ENCODE peak calls at places on chromosomes 4 and X, in four cellular contexts. R, V, G and X are unnamed samples.

GRCh38 chr4:140056015-140056414 is 98.0 kb downstream of the MAML3 start:
- DNase-seq in V (no peak), R (no peak), G (no peak), X (no peak)

GRCh38 chr4:155709878-155710277 is 43.2 kb downstream of the GUCY1A1 start:
- DNase-seq in V (no peak), G (no peak), R (no peak), X (no peak)

GRCh38 chr4:122456228-122457106 is at the start of gene IL2:
- DNase-seq in R (no peak), G (no peak), V (no peak), X (no peak)

GRCh38 chrX:30343206-30343605 is 34.0 kb upstream of the NR0B1 start:
- DNase-seq in G (no peak), V (peak; percentile 37), R (peak; percentile 31), X (no peak)

GRCh38 chrX:7568597-7568996 is 274.4 kb upstream of the VCX start:
- DNase-seq in R (no peak), V (no peak), G (no peak), X (no peak)

GRCh38 chrX:19532709-19533108 is 17.4 kb upstream of the MAP3K15 start:
- DNase-seq in G (no peak), V (no peak), R (no peak), X (no peak)

GRCh38 chrX:47321386-47321785 is 49.0 kb upstream of the ZNF157 start:
- DNase-seq in V (peak; percentile 84), G (peak; percentile 11), R (peak; percentile 93), X (peak; percentile 57)

GRCh38 chr4:178311992-178312391 is 869.8 kb upstream of the AGA start:
- DNase-seq in V (no peak), R (no peak), G (no peak), X (no peak)

GRCh38 chr4:70946944-70947343 is 44.8 kb downstream of the MOB1B start:
- DNase-seq in R (no peak), V (no peak), G (no peak), X (no peak)

GRCh38 chr4:74830928-74831327 is 36.6 kb upstream of the BTC start:
- DNase-seq in V (no peak), R (no peak), G (no peak), X (no peak)

GRCh38 chr4:18369561-18369960 is 348.0 kb upstream of the LCORL start:
- DNase-seq in V (no peak), R (no peak), G (no peak), X (no peak)

GRCh38 chr4:107616838-107617389 is 103.1 kb downstream of the PAPSS1 start:
- DNase-seq in R (no peak), G (no peak), V (no peak), X (no peak)

GRCh38 chrX:140274761-140275525 is 229.9 kb downstream of the SOX3 start:
- DNase-seq in V (no peak), R (peak; percentile 34), G (no peak), X (peak; percentile 32)

GRCh38 chr4:55397024-55397520 is 1.3 kb downstream of the TMEM165 start:
- DNase-seq in G (no peak), V (no peak), R (no peak), X (no peak)

GRCh38 chr4:45317276-45317675 is 590.9 kb upstream of the GNPDA2 start:
- DNase-seq in V (no peak), R (no peak), G (no peak), X (no peak)

GRCh38 chr4:10184051-10184450 is 67.5 kb upstream of the WDR1 start:
- DNase-seq in V (no peak), R (no peak), G (no peak), X (no peak)

GRCh38 chrX:73215263-73215662 is 612 bp upstream of the NAP1L2 start:
- DNase-seq in G (no peak), R (no peak), V (no peak), X (no peak)

GRCh38 chr4:15482346-15482745 is 12.7 kb downstream of the CC2D2A start:
- DNase-seq in G (no peak), V (no peak), R (no peak), X (no peak)

GRCh38 chr4:178309890-178310289 is 867.7 kb upstream of the AGA start:
- DNase-seq in V (no peak), R (no peak), G (no peak), X (no peak)

GRCh38 chrX:141902366-141902765 is 1.3 kb upstream of the MAGEC1 start:
- DNase-seq in G (no peak), R (no peak), V (no peak), X (no peak)

DNA sequence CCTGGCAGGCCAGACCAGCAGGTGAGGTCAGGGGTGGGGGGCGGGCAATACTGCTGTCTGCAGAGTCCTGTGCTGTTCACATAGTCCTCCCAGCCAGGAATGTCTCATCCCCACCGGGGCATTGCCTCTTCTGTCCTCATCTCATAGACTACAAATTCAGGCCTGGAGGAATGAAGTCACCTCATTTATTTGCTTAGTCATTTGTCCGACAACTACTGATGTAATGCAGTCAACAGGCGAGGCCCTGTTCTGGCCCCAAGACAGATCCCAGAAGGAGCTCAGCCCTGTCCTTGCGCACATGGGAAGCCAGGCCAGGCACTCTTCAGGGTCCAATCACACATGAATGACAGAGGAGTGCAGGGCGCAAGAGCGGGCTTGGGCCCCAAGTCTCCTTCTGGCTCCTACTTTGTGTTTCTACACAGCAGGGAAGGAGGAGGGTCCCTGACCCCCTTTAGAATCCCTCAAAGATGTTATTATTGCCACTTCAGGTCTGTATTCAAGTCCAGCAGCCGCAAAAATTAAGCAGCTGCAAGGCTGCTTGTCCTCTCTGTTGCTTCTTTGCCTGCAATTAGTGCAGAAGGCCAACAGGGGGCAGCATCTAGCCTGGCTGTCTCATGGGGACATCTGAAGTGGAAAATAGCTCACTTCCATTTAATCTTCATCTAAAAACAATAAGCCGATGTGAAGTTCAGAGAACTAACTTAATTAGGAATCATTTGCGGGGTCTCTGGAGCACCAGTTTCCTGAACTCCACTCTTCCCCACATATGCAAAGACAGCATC is 15.2 kb upstream of the HMX1 start:
- DNase-seq in V (no peak), G (no peak), R (no peak), X (no peak)
- H2BK12ac ChIP-seq in V (no peak overlapping the region), G (no peak overlapping the region), R (no peak overlapping the region), X (no peak overlapping the region)

DNA sequence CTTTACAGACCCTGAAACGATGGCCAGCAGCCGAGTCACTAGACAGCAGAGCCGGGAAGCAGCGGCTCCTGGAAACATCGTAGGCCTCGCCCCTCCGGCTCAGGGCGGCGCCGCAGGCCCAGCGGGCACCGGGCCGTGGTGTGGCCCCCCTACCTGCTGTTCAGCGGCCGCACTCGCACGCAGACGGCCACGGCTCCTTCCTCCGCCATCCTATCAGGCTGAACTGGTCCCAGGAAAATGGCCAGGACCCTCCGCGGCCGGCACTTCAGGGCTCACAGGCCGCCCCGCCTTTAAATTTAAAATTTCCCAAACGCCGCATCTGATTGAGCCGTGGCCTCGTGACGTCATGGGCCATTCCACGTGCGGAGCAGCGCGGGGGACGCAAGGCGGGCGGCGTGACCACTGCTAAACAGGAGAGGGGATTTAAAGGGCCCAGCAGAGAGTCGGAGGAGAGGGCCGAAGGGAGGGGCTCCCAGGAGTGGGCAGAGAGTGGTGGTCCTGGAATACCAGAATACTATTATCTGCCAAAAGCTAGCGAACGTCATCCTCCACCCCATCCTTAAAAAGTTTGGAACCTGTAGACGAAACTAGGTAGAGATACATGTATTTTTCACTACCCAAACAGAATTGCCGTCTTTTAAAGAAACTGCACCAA is at the start of gene CENPE:
- DNase-seq in R (peak; percentile 91), G (peak; percentile 71), V (peak; percentile 97), X (peak; percentile 90)
- H2BK120ac ChIP-seq in R (no peak within 1 kb of the TSS), G (peak within 1 kb of the TSS; percentile 73), V (peak within 1 kb of the TSS; percentile 28), X (no peak within 1 kb of the TSS)

GRCh38 chr4:52957220-52957686 is 95.1 kb downstream of the RASL11B start:
- DNase-seq in R (no peak), G (no peak), V (no peak), X (peak; percentile 48)
- H4K8ac ChIP-seq in R (no peak overlapping the region), G (no peak overlapping the region), V (no peak overlapping the region), X (no peak overlapping the region)

DNA sequence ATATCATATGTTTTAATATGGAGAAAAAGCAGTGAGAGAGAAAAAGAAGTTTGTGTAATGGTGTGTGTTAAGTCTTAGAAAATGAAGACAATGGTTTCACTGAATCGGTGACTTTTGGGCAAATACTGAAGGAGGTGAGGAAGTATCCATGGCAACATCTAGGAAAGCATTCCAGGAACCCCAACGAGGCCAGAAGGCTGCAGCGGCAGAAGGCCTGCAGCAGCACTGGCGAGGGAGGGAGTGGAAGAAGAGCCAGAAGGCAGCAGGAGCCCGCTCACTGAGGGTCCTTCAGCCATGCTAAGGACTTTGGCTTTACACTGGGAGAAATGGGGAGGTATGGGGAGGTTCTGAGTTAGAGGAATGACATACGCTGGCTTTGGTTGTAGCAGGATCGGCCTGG is 26.8 kb downstream of the COQ2 start:
- DNase-seq in R (no peak), G (no peak), V (no peak), X (no peak)
- H2BK12ac ChIP-seq in R (no peak overlapping the region), G (peak overlapping the region; percentile 43), V (no peak overlapping the region), X (no peak overlapping the region)

DNA sequence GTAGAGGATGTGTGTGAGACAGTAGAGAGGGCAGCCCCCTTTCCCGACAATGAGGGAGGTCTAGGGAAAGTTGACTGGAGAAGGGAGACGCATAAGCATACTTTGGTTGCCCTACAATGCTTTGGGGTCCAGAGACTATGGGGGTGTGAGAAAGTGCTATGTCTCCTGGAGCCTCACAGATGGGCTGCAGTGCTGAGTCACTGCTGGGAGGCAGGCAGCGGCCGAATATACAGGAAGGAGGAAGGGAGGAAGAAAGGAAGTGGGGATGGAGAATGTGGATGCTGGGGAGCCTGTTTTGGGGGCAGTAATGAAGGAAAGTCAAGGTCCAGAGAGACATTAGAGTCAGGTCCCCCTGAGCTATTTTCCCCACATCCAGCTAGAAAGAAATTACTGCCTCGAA is 12.7 kb downstream of the DRP2 start:
- DNase-seq in R (no peak), G (no peak), V (no peak), X (no peak)
- H2BK120ac ChIP-seq in R (no peak overlapping the region), G (no peak overlapping the region), V (no peak overlapping the region), X (no peak overlapping the region)

GRCh38 chrX:145190801-145191389 is 56.4 kb upstream of the SPANXN1 start:
- DNase-seq in G (no peak), R (no peak), V (no peak), X (no peak)
- H4K8ac ChIP-seq in G (no peak overlapping the region), R (no peak overlapping the region), V (no peak overlapping the region), X (no peak overlapping the region)

DNA sequence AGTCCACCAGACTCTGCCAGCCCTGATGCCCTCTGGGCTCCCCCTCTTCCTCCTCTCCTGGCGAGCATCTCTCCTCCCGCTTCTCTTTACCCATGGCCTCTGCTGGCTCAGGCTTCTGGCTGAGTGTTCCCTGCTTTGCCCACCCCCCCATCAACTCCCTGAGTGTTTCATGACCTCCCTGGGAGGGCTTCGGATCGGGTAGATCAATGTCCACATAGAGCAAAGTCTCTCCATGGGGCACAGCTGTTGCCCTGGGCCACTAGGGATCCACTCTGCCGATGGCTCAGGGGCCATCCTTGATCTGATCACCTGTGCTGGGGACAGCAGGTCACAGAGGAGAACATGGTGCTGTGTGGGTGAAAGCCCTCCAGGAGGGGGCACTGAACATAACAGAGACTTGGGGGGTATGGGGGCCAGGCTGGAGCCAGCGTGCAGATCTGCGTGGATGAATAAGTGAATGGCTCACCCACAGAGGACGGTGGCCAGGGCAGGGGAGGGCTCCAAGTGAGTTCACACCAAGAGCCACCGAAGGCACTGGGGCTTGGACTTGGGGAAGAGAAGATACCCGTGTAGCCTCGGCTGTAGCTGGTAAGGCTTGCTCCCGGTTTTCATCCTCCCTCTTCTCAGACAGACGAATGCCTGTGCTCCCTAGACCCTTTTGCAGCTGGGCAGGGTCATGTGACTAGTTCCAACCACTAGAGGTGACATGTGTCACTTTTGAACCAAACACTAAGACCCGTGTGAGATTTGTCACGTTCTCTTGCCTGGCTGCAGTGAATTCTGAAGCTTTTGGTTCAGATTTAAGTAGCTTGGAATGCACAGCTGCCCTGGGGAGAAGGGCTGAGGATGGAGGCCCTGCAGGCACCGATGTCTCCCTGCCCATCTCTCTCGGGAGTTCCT is 23.2 kb upstream of the AFAP1 start:
- DNase-seq in G (peak; percentile 64), R (no peak), V (no peak), X (no peak)
- H2BK12ac ChIP-seq in G (no peak overlapping the region), R (no peak overlapping the region), V (no peak overlapping the region), X (no peak overlapping the region)